ENCODE peak calls at places on chromosome X, in seven cellular contexts. One of them, this sample, is unnamed.
A peak's percentile ranks its signal among the peaks of the same experiment; 100 is the strongest.

GRCh38 chrX:110795645-110796510 is at the start of gene CHRDL1:
- DNase-seq in CD8-positive, alpha-beta T cell: no peak
- DNase-seq in fibroblast of lung: peak; percentile 1
- DNase-seq in hepatocyte: peak; percentile 31
- DNase-seq in WTC11: peak; percentile 35
- DNase-seq in body of pancreas: peak; percentile 69
- DNase-seq in cardiac fibroblast: no peak
- DNase-seq in this sample: peak; percentile 25

GRCh38 chrX:125646195-125646594 is 326.5 kb downstream of the TEX13C start:
- DNase-seq in CD8-positive, alpha-beta T cell: no peak
- DNase-seq in fibroblast of lung: no peak
- DNase-seq in hepatocyte: no peak
- DNase-seq in WTC11: peak; percentile 22
- DNase-seq in body of pancreas: no peak
- DNase-seq in cardiac fibroblast: peak; percentile 3
- DNase-seq in this sample: no peak

GRCh38 chrX:115189110-115189509 is at the start of gene RBMXL3:
- DNase-seq in CD8-positive, alpha-beta T cell: no peak
- DNase-seq in fibroblast of lung: no peak
- DNase-seq in hepatocyte: no peak
- DNase-seq in WTC11: no peak
- DNase-seq in body of pancreas: no peak
- DNase-seq in cardiac fibroblast: no peak
- DNase-seq in this sample: no peak

GRCh38 chrX:129759576-129760061 is 20.1 kb upstream of the SASH3 start:
- DNase-seq in CD8-positive, alpha-beta T cell: peak; percentile 55
- DNase-seq in fibroblast of lung: peak; percentile 88
- DNase-seq in hepatocyte: no peak
- DNase-seq in WTC11: no peak
- DNase-seq in body of pancreas: peak; percentile 16
- DNase-seq in cardiac fibroblast: peak; percentile 79
- DNase-seq in this sample: no peak

GRCh38 chrX:14015941-14016340 is 13.8 kb downstream of the GEMIN8 start:
- DNase-seq in CD8-positive, alpha-beta T cell: no peak
- DNase-seq in fibroblast of lung: no peak
- DNase-seq in hepatocyte: no peak
- DNase-seq in WTC11: no peak
- DNase-seq in body of pancreas: no peak
- DNase-seq in cardiac fibroblast: no peak
- DNase-seq in this sample: no peak

GRCh38 chrX:109600114-109600710 is 24.8 kb downstream of the KCNE5 start:
- DNase-seq in CD8-positive, alpha-beta T cell: no peak
- DNase-seq in fibroblast of lung: peak; percentile 1
- DNase-seq in hepatocyte: peak; percentile 21
- DNase-seq in WTC11: peak; percentile 15
- DNase-seq in body of pancreas: no peak
- DNase-seq in cardiac fibroblast: peak; percentile 8
- DNase-seq in this sample: no peak

GRCh38 chrX:11438767-11439166 is 145.6 kb downstream of the AMELX start:
- DNase-seq in CD8-positive, alpha-beta T cell: no peak
- DNase-seq in fibroblast of lung: peak; percentile 82
- DNase-seq in hepatocyte: no peak
- DNase-seq in WTC11: no peak
- DNase-seq in body of pancreas: no peak
- DNase-seq in cardiac fibroblast: peak; percentile 71
- DNase-seq in this sample: no peak

GRCh38 chrX:3268804-3269203 is 77.6 kb downstream of the MXRA5 start:
- DNase-seq in CD8-positive, alpha-beta T cell: no peak
- DNase-seq in fibroblast of lung: peak; percentile 16
- DNase-seq in hepatocyte: no peak
- DNase-seq in WTC11: no peak
- DNase-seq in body of pancreas: no peak
- DNase-seq in cardiac fibroblast: peak; percentile 30
- DNase-seq in this sample: no peak

GRCh38 chrX:13287816-13288215 is 32.0 kb downstream of the ATXN3L start:
- DNase-seq in CD8-positive, alpha-beta T cell: no peak
- DNase-seq in fibroblast of lung: peak; percentile 54
- DNase-seq in hepatocyte: no peak
- DNase-seq in WTC11: no peak
- DNase-seq in body of pancreas: no peak
- DNase-seq in cardiac fibroblast: peak; percentile 55
- DNase-seq in this sample: no peak

GRCh38 chrX:19912-20571 is 261.1 kb upstream of the PLCXD1 start:
- DNase-seq in CD8-positive, alpha-beta T cell: no peak
- DNase-seq in fibroblast of lung: no peak
- DNase-seq in hepatocyte: peak; percentile 26
- DNase-seq in WTC11: peak; percentile 36
- DNase-seq in body of pancreas: peak; percentile 7
- DNase-seq in cardiac fibroblast: no peak
- DNase-seq in this sample: no peak

GRCh38 chrX:38151426-38151825 is 69.2 kb downstream of the SRPX start:
- DNase-seq in CD8-positive, alpha-beta T cell: no peak
- DNase-seq in fibroblast of lung: no peak
- DNase-seq in hepatocyte: no peak
- DNase-seq in WTC11: no peak
- DNase-seq in body of pancreas: no peak
- DNase-seq in cardiac fibroblast: no peak
- DNase-seq in this sample: no peak

GRCh38 chrX:11929476-11929875 is 171.4 kb downstream of the MSL3 start:
- DNase-seq in CD8-positive, alpha-beta T cell: no peak
- DNase-seq in fibroblast of lung: no peak
- DNase-seq in hepatocyte: no peak
- DNase-seq in WTC11: no peak
- DNase-seq in body of pancreas: no peak
- DNase-seq in cardiac fibroblast: peak; percentile 41
- DNase-seq in this sample: no peak

GRCh38 chrX:137999071-137999470 is 433.1 kb downstream of the ZIC3 start:
- DNase-seq in CD8-positive, alpha-beta T cell: no peak
- DNase-seq in fibroblast of lung: no peak
- DNase-seq in hepatocyte: no peak
- DNase-seq in WTC11: no peak
- DNase-seq in body of pancreas: no peak
- DNase-seq in cardiac fibroblast: no peak
- DNase-seq in this sample: no peak

GRCh38 chrX:2468406-2469195 is 32.2 kb downstream of the DHRSX start:
- DNase-seq in CD8-positive, alpha-beta T cell: no peak
- DNase-seq in fibroblast of lung: no peak
- DNase-seq in hepatocyte: no peak
- DNase-seq in WTC11: no peak
- DNase-seq in body of pancreas: no peak
- DNase-seq in cardiac fibroblast: no peak
- DNase-seq in this sample: no peak

GRCh38 chrX:123959281-123960063 is 2.0 kb upstream of the STAG2 start:
- DNase-seq in CD8-positive, alpha-beta T cell: peak; percentile 30
- DNase-seq in fibroblast of lung: peak; percentile 43
- DNase-seq in hepatocyte: peak; percentile 27
- DNase-seq in WTC11: peak; percentile 21
- DNase-seq in body of pancreas: peak; percentile 59
- DNase-seq in cardiac fibroblast: peak; percentile 41
- DNase-seq in this sample: peak; percentile 38

GRCh38 chrX:133544105-133544504 is 128.8 kb upstream of the GPC4 start:
- DNase-seq in CD8-positive, alpha-beta T cell: no peak
- DNase-seq in fibroblast of lung: peak; percentile 62
- DNase-seq in hepatocyte: peak; percentile 55
- DNase-seq in WTC11: no peak
- DNase-seq in body of pancreas: peak; percentile 32
- DNase-seq in cardiac fibroblast: peak; percentile 33
- DNase-seq in this sample: no peak

GRCh38 chrX:8760021-8760420 is 28.1 kb upstream of the ANOS1 start:
- DNase-seq in CD8-positive, alpha-beta T cell: no peak
- DNase-seq in fibroblast of lung: no peak
- DNase-seq in hepatocyte: no peak
- DNase-seq in WTC11: no peak
- DNase-seq in body of pancreas: no peak
- DNase-seq in cardiac fibroblast: no peak
- DNase-seq in this sample: no peak

GRCh38 chrX:132463411-132463810 is 25.4 kb downstream of the MBNL3 start:
- DNase-seq in CD8-positive, alpha-beta T cell: no peak
- DNase-seq in fibroblast of lung: peak; percentile 24
- DNase-seq in hepatocyte: peak; percentile 14
- DNase-seq in WTC11: peak; percentile 30
- DNase-seq in body of pancreas: peak; percentile 32
- DNase-seq in cardiac fibroblast: peak; percentile 41
- DNase-seq in this sample: no peak

GRCh38 chrX:23334871-23335599 is 386 bp downstream of the PTCHD1 start:
- DNase-seq in CD8-positive, alpha-beta T cell: no peak
- DNase-seq in fibroblast of lung: no peak
- DNase-seq in hepatocyte: peak; percentile 27
- DNase-seq in WTC11: peak; percentile 16
- DNase-seq in body of pancreas: no peak
- DNase-seq in cardiac fibroblast: no peak
- DNase-seq in this sample: no peak

GRCh38 chrX:108268434-108269080 is 169.7 kb downstream of the COL4A6 start:
- DNase-seq in CD8-positive, alpha-beta T cell: no peak
- DNase-seq in fibroblast of lung: peak; percentile 12
- DNase-seq in hepatocyte: no peak
- DNase-seq in WTC11: no peak
- DNase-seq in body of pancreas: peak; percentile 17
- DNase-seq in cardiac fibroblast: peak; percentile 7
- DNase-seq in this sample: no peak

GRCh38 chrX:57930051-57930450 is 19.8 kb upstream of the ZXDA start:
- DNase-seq in CD8-positive, alpha-beta T cell: no peak
- DNase-seq in fibroblast of lung: no peak
- DNase-seq in hepatocyte: no peak
- DNase-seq in WTC11: no peak
- DNase-seq in body of pancreas: no peak
- DNase-seq in cardiac fibroblast: peak; percentile 45
- DNase-seq in this sample: no peak

GRCh38 chrX:39654183-39654925 is 443.4 kb downstream of the BCOR start:
- DNase-seq in CD8-positive, alpha-beta T cell: no peak
- DNase-seq in fibroblast of lung: no peak
- DNase-seq in hepatocyte: no peak
- DNase-seq in WTC11: no peak
- DNase-seq in body of pancreas: no peak
- DNase-seq in cardiac fibroblast: no peak
- DNase-seq in this sample: no peak

GRCh38 chrX:39654952-39655351 is 442.8 kb downstream of the BCOR start:
- DNase-seq in CD8-positive, alpha-beta T cell: no peak
- DNase-seq in fibroblast of lung: no peak
- DNase-seq in hepatocyte: no peak
- DNase-seq in WTC11: no peak
- DNase-seq in body of pancreas: no peak
- DNase-seq in cardiac fibroblast: no peak
- DNase-seq in this sample: no peak

GRCh38 chrX:39652336-39652735 is 445.4 kb downstream of the BCOR start:
- DNase-seq in CD8-positive, alpha-beta T cell: no peak
- DNase-seq in fibroblast of lung: peak; percentile 11
- DNase-seq in hepatocyte: no peak
- DNase-seq in WTC11: peak; percentile 30
- DNase-seq in body of pancreas: peak; percentile 20
- DNase-seq in cardiac fibroblast: peak; percentile 43
- DNase-seq in this sample: no peak

GRCh38 chrX:39650883-39651282 is 446.9 kb downstream of the BCOR start:
- DNase-seq in CD8-positive, alpha-beta T cell: no peak
- DNase-seq in fibroblast of lung: no peak
- DNase-seq in hepatocyte: no peak
- DNase-seq in WTC11: no peak
- DNase-seq in body of pancreas: no peak
- DNase-seq in cardiac fibroblast: no peak
- DNase-seq in this sample: no peak

GRCh38 chrX:39653656-39654055 is 444.1 kb downstream of the BCOR start:
- DNase-seq in CD8-positive, alpha-beta T cell: no peak
- DNase-seq in fibroblast of lung: no peak
- DNase-seq in hepatocyte: no peak
- DNase-seq in WTC11: peak; percentile 17
- DNase-seq in body of pancreas: no peak
- DNase-seq in cardiac fibroblast: no peak
- DNase-seq in this sample: no peak
- TF ChIP-seq CTCF in CD8-positive, alpha-beta T cell: no peak
- TF ChIP-seq CTCF in fibroblast of lung: no peak
- TF ChIP-seq CTCF in hepatocyte: no peak
- TF ChIP-seq CTCF in WTC11: no peak
- TF ChIP-seq CTCF in body of pancreas: no peak
- TF ChIP-seq CTCF in cardiac fibroblast: no peak
- TF ChIP-seq CTCF in this sample: no peak

GRCh38 chrX:84186603-84187358 is 1.2 kb downstream of the RPS6KA6 start:
- DNase-seq in CD8-positive, alpha-beta T cell: no peak
- DNase-seq in fibroblast of lung: peak; percentile 24
- DNase-seq in hepatocyte: peak; percentile 13
- DNase-seq in WTC11: peak; percentile 8
- DNase-seq in body of pancreas: peak; percentile 10
- DNase-seq in cardiac fibroblast: no peak
- DNase-seq in this sample: no peak
- TF ChIP-seq CTCF in CD8-positive, alpha-beta T cell: no peak
- TF ChIP-seq CTCF in fibroblast of lung: no peak
- TF ChIP-seq CTCF in hepatocyte: peak; percentile 22
- TF ChIP-seq CTCF in WTC11: no peak
- TF ChIP-seq CTCF in body of pancreas: no peak
- TF ChIP-seq CTCF in cardiac fibroblast: no peak
- TF ChIP-seq CTCF in this sample: no peak

DNA sequence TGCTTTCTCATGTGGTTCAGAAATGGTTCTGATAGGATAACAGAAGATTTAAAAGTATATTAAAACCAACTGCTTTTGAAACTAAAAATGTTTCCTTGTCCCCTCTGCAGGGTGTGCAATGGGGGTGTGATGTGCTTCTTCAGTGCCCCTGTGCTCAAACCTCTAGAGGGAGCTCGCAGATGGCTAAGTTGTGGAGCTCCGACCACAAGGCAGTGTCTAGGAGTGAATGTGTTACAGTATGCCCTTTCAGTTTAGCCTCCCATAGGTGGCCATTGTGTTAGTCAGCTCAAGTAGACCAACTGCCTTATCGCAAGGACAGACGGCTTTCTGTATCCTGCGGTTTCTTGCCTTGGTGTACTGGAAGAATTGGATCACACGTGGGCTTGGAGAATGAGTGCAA is 130.5 kb downstream of the TENT5D start:
- DNase-seq in CD8-positive, alpha-beta T cell: no peak
- DNase-seq in fibroblast of lung: no peak
- DNase-seq in hepatocyte: no peak
- DNase-seq in WTC11: peak; percentile 43
- DNase-seq in body of pancreas: no peak
- DNase-seq in cardiac fibroblast: no peak
- DNase-seq in this sample: no peak
- TF ChIP-seq CTCF in CD8-positive, alpha-beta T cell: no peak
- TF ChIP-seq CTCF in fibroblast of lung: no peak
- TF ChIP-seq CTCF in hepatocyte: no peak
- TF ChIP-seq CTCF in WTC11: no peak
- TF ChIP-seq CTCF in body of pancreas: no peak
- TF ChIP-seq CTCF in cardiac fibroblast: no peak
- TF ChIP-seq CTCF in this sample: no peak

GRCh38 chrX:111877681-111878080 is 1.7 kb downstream of the TRPC5OS start:
- DNase-seq in CD8-positive, alpha-beta T cell: no peak
- DNase-seq in fibroblast of lung: no peak
- DNase-seq in hepatocyte: no peak
- DNase-seq in WTC11: no peak
- DNase-seq in body of pancreas: no peak
- DNase-seq in cardiac fibroblast: no peak
- DNase-seq in this sample: no peak

GRCh38 chrX:111876646-111877045 is 665 bp downstream of the TRPC5OS start:
- DNase-seq in CD8-positive, alpha-beta T cell: no peak
- DNase-seq in fibroblast of lung: no peak
- DNase-seq in hepatocyte: no peak
- DNase-seq in WTC11: no peak
- DNase-seq in body of pancreas: no peak
- DNase-seq in cardiac fibroblast: no peak
- DNase-seq in this sample: no peak

GRCh38 chrX:111881715-111882114 is 5.7 kb downstream of the TRPC5OS start:
- DNase-seq in CD8-positive, alpha-beta T cell: no peak
- DNase-seq in fibroblast of lung: no peak
- DNase-seq in hepatocyte: no peak
- DNase-seq in WTC11: no peak
- DNase-seq in body of pancreas: no peak
- DNase-seq in cardiac fibroblast: no peak
- DNase-seq in this sample: no peak

GRCh38 chrX:111875881-111876280 is at the start of gene TRPC5OS:
- DNase-seq in CD8-positive, alpha-beta T cell: no peak
- DNase-seq in fibroblast of lung: no peak
- DNase-seq in hepatocyte: no peak
- DNase-seq in WTC11: no peak
- DNase-seq in body of pancreas: no peak
- DNase-seq in cardiac fibroblast: no peak
- DNase-seq in this sample: no peak

GRCh38 chrX:111880735-111881134 is 4.8 kb downstream of the TRPC5OS start:
- DNase-seq in CD8-positive, alpha-beta T cell: no peak
- DNase-seq in fibroblast of lung: no peak
- DNase-seq in hepatocyte: no peak
- DNase-seq in WTC11: no peak
- DNase-seq in body of pancreas: no peak
- DNase-seq in cardiac fibroblast: no peak
- DNase-seq in this sample: no peak
- TF ChIP-seq CTCF in CD8-positive, alpha-beta T cell: no peak
- TF ChIP-seq CTCF in fibroblast of lung: no peak
- TF ChIP-seq CTCF in hepatocyte: no peak
- TF ChIP-seq CTCF in WTC11: no peak
- TF ChIP-seq CTCF in body of pancreas: no peak
- TF ChIP-seq CTCF in cardiac fibroblast: no peak
- TF ChIP-seq CTCF in this sample: no peak